ENCODE peak calls at places on chromosomes 2 and 18, in seven cellular contexts. I, R, O, G, L, Q and Z are unnamed samples.

GRCh38 chr2:32522770-32523169 is 105.1 kb upstream of the TTC27 start:
- DNase-seq in L (no peak), O (no peak), R (no peak), I (peak; percentile 18), G (no peak), Q (no peak), Z (no peak)

GRCh38 chr2:223306371-223306770 is 254.4 kb downstream of the KCNE4 start:
- DNase-seq in L (no peak), O (no peak), G (no peak), I (peak; percentile 77), R (peak; percentile 79), Q (no peak), Z (peak; percentile 17)

GRCh38 chr2:127003028-127003800 is 103.7 kb downstream of the BIN1 start:
- DNase-seq in I (no peak), G (no peak), Q (no peak), O (no peak), R (no peak), L (no peak), Z (no peak)

GRCh38 chr2:148926291-148926961 is 51.4 kb downstream of the KIF5C start:
- DNase-seq in G (peak; percentile 75), I (peak; percentile 51), L (no peak), Q (no peak), O (no peak), R (peak; percentile 88), Z (peak; percentile 68)

GRCh38 chr2:152098033-152098797 is 629 bp downstream of the CACNB4 start:
- DNase-seq in R (peak; percentile 57), Q (peak; percentile 19), G (peak; percentile 58), L (no peak), I (peak; percentile 14), O (no peak), Z (peak; percentile 38)

GRCh38 chr2:8018956-8019355 is 662.9 kb upstream of the ID2 start:
- DNase-seq in R (no peak), G (no peak), L (no peak), O (no peak), I (no peak), Q (no peak), Z (no peak)

GRCh38 chr2:240624950-240625621 is at the start of gene GPR35:
- DNase-seq in I (peak; percentile 63), O (no peak), G (peak; percentile 82), L (no peak), Q (peak; percentile 38), R (no peak), Z (no peak)

GRCh38 chr2:144801766-144802165 is 281.8 kb upstream of the ZEB2 start:
- DNase-seq in I (peak; percentile 72), G (no peak), O (no peak), R (peak; percentile 3), Q (no peak), L (no peak), Z (no peak)

GRCh38 chr18:74610216-74610615 is 12.5 kb downstream of the ZNF407 start:
- DNase-seq in I (no peak), R (no peak), Q (no peak), L (no peak), O (no peak), G (no peak), Z (no peak)

GRCh38 chr2:219457784-219458369 is 23.2 kb downstream of the SPEG start:
- DNase-seq in G (no peak), Q (no peak), O (no peak), R (peak; percentile 61), I (no peak), L (no peak), Z (no peak)

GRCh38 chr2:120995656-120996190 is 260.1 kb downstream of the GLI2 start:
- DNase-seq in Q (no peak), G (no peak), R (no peak), O (no peak), L (no peak), I (no peak), Z (no peak)

GRCh38 chr2:37000988-37001556 is 34.7 kb upstream of the STRN start:
- DNase-seq in G (no peak), L (no peak), R (no peak), Q (no peak), O (no peak), I (no peak), Z (no peak)
- TF ChIP-seq CTCF in G (no peak), L (no peak), R (no peak), Q (no peak), O (no peak), I (no peak), Z (no peak)

GRCh38 chr18:42348722-42349121 is 393.7 kb downstream of the PIK3C3 start:
- DNase-seq in G (no peak), R (no peak), L (no peak), Q (no peak), I (no peak), O (no peak), Z (no peak)
- TF ChIP-seq CTCF in G (no peak), R (no peak), L (no peak), Q (no peak), I (no peak), O (no peak), Z (no peak)

GRCh38 chr2:169363570-169364150 is 1.3 kb upstream of the LRP2 start:
- DNase-seq in G (peak; percentile 60), O (no peak), L (no peak), Q (no peak), I (peak; percentile 23), R (peak; percentile 53), Z (peak; percentile 32)

GRCh38 chr2:169361706-169362345 is 508 bp downstream of the LRP2 start:
- DNase-seq in I (peak; percentile 6), R (peak; percentile 50), L (no peak), Q (no peak), O (no peak), G (peak; percentile 35), Z (peak; percentile 44)

GRCh38 chr2:169363027-169363569 is 764 bp upstream of the LRP2 start:
- DNase-seq in Q (no peak), O (no peak), G (peak; percentile 13), I (peak; percentile 1), L (no peak), R (peak; percentile 38), Z (no peak)

GRCh38 chr2:169360984-169361705 is 1.2 kb downstream of the LRP2 start:
- DNase-seq in O (no peak), I (no peak), L (no peak), Q (no peak), G (no peak), R (peak; percentile 67), Z (peak; percentile 24)

GRCh38 chr2:169362346-169363026 is at the start of gene LRP2:
- DNase-seq in L (no peak), I (peak; percentile 2), R (peak; percentile 55), Q (no peak), O (no peak), G (peak; percentile 9), Z (peak; percentile 64)
- TF ChIP-seq CTCF in L (no peak), I (no peak), R (peak; percentile 2), Q (no peak), O (no peak), G (no peak), Z (no peak)

GRCh38 chr2:190277234-190278112 is 42.2 kb downstream of the HIBCH start:
- DNase-seq in R (peak; percentile 68), G (no peak), Q (no peak), L (no peak), O (no peak), I (peak; percentile 75), Z (no peak)
- TF ChIP-seq CTCF in R (peak; percentile 52), G (no peak), Q (peak; percentile 65), L (peak; percentile 42), O (peak; percentile 22), I (peak; percentile 72), Z (peak; percentile 60)

GRCh38 chr2:72605836-72606442 is 219.9 kb downstream of the EXOC6B start:
- DNase-seq in O (no peak), R (peak; percentile 47), L (no peak), G (peak; percentile 16), I (peak; percentile 60), Q (no peak), Z (no peak)
- TF ChIP-seq CTCF in O (peak; percentile 27), R (no peak), L (peak; percentile 26), G (peak; percentile 51), I (peak; percentile 67), Q (peak; percentile 72), Z (peak; percentile 85)

GRCh38 chr18:30381826-30382225 is 660.7 kb downstream of the DSC3 start:
- DNase-seq in R (no peak), G (no peak), Q (no peak), I (no peak), L (no peak), O (no peak), Z (no peak)

GRCh38 chr18:30376515-30376914 is 666.0 kb downstream of the DSC3 start:
- DNase-seq in I (no peak), O (no peak), G (no peak), Q (no peak), L (no peak), R (peak; percentile 90), Z (no peak)
- TF ChIP-seq CTCF in I (no peak), O (no peak), G (peak; percentile 8), Q (no peak), L (no peak), R (peak; percentile 76), Z (no peak)

GRCh38 chr18:33749831-33750230 is 171.8 kb downstream of the ASXL3 start:
- DNase-seq in O (no peak), Q (no peak), G (no peak), L (no peak), I (no peak), R (no peak), Z (peak; percentile 25)

GRCh38 chr18:33745396-33745795 is 167.4 kb downstream of the ASXL3 start:
- DNase-seq in O (no peak), G (no peak), L (no peak), R (no peak), I (no peak), Q (no peak), Z (no peak)

GRCh38 chr18:33746261-33746660 is 168.2 kb downstream of the ASXL3 start:
- DNase-seq in Q (no peak), I (no peak), G (no peak), O (no peak), L (no peak), R (no peak), Z (peak; percentile 16)

DNA sequence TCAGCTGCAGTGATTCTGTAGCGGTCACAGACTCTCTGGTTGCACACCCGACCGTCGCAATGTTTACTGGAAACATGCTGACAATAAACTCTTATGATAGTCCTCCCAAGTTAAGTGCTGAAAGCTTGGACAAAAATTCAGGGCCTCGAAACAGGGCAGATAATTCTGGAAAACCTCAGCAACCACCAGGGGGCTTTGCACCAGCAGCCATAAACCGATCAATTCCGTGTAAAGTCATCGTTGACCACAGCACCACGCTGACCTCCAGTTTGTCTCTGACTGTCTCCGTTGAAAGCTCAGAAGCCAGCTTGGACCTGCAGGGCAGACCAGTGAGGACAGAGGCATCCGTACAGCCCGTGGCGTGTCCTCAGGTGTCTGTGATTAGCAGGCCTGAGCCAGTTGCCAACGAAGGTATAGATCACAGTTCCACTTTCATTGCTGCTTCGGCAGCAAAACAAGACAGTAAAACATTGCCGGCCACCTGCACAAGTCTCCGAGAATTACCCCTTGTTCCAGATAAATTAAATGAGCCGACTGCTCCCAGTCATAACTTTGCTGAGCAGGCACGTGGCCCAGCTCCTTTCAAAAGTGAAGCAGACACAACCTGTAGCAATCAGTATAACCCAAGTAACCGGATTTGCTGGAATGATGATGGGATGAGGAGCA is 166.1 kb downstream of the ASXL3 start:
- DNase-seq in Q (no peak), G (no peak), L (no peak), R (peak; percentile 29), O (no peak), I (no peak), Z (no peak)
- TF ChIP-seq CTCF in Q (no peak), G (no peak), L (no peak), R (peak; percentile 35), O (no peak), I (peak; percentile 19), Z (peak; percentile 35)

GRCh38 chr2:135256531-135257258 is 204.6 kb downstream of the RAB3GAP1 start:
- DNase-seq in I (no peak), Q (no peak), L (no peak), G (no peak), R (peak; percentile 4), O (no peak), Z (no peak)
- TF ChIP-seq CTCF in I (no peak), Q (no peak), L (no peak), G (no peak), R (no peak), O (no peak), Z (no peak)